ENCODE peak calls at places on chromosomes 11 and 22, in ten cellular contexts. One of them, this sample, is unnamed.

GRCh38 chr11:111285205-111286079 is 12.9 kb upstream of the POU2AF3 start:
- DNase-seq in T-helper 22 cell: no peak
- DNase-seq in kidney tubule cell: no peak
- DNase-seq in renal cortical epithelial cell: no peak
- DNase-seq in GM10248: no peak
- DNase-seq in NCI-H1417: no peak
- DNase-seq in lower leg skin: no peak
- DNase-seq in effector memory CD4-positive, alpha-beta T cell: no peak
- DNase-seq in NCI-H526: no peak
- DNase-seq in activated naive CD4-positive, alpha-beta T cell treated with anti-CD3 and anti-CD28 coated beads, Interleukin-2, amount 10 ng/mL, durations not matched to agents 7 days and 5 days: no peak
- DNase-seq in this sample: no peak

GRCh38 chr11:3152471-3153110 is 12.5 kb downstream of the OSBPL5 start:
- DNase-seq in T-helper 22 cell: no peak
- DNase-seq in kidney tubule cell: no peak
- DNase-seq in renal cortical epithelial cell: no peak
- DNase-seq in GM10248: no peak
- DNase-seq in NCI-H1417: no peak
- DNase-seq in lower leg skin: no peak
- DNase-seq in effector memory CD4-positive, alpha-beta T cell: no peak
- DNase-seq in NCI-H526: no peak
- DNase-seq in activated naive CD4-positive, alpha-beta T cell treated with anti-CD3 and anti-CD28 coated beads, Interleukin-2, amount 10 ng/mL, durations not matched to agents 7 days and 5 days: no peak
- DNase-seq in this sample: no peak

GRCh38 chr11:72441647-72442267 is 7.4 kb upstream of the CLPB start:
- DNase-seq in T-helper 22 cell: no peak
- DNase-seq in kidney tubule cell: no peak
- DNase-seq in renal cortical epithelial cell: no peak
- DNase-seq in GM10248: no peak
- DNase-seq in NCI-H1417: no peak
- DNase-seq in lower leg skin: no peak
- DNase-seq in effector memory CD4-positive, alpha-beta T cell: no peak
- DNase-seq in NCI-H526: no peak
- DNase-seq in activated naive CD4-positive, alpha-beta T cell treated with anti-CD3 and anti-CD28 coated beads, Interleukin-2, amount 10 ng/mL, durations not matched to agents 7 days and 5 days: no peak
- DNase-seq in this sample: no peak

GRCh38 chr22:18983120-18983651 is 47.1 kb upstream of the PRODH start:
- DNase-seq in T-helper 22 cell: no peak
- DNase-seq in kidney tubule cell: no peak
- DNase-seq in renal cortical epithelial cell: no peak
- DNase-seq in GM10248: no peak
- DNase-seq in NCI-H1417: no peak
- DNase-seq in lower leg skin: peak
- DNase-seq in effector memory CD4-positive, alpha-beta T cell: no peak
- DNase-seq in NCI-H526: no peak
- DNase-seq in activated naive CD4-positive, alpha-beta T cell treated with anti-CD3 and anti-CD28 coated beads, Interleukin-2, amount 10 ng/mL, durations not matched to agents 7 days and 5 days: no peak
- DNase-seq in this sample: no peak

GRCh38 chr11:109512249-109512648 is 90.3 kb downstream of the C11orf87 start:
- DNase-seq in T-helper 22 cell: no peak
- DNase-seq in kidney tubule cell: no peak
- DNase-seq in renal cortical epithelial cell: no peak
- DNase-seq in GM10248: no peak
- DNase-seq in NCI-H1417: no peak
- DNase-seq in lower leg skin: no peak
- DNase-seq in effector memory CD4-positive, alpha-beta T cell: no peak
- DNase-seq in NCI-H526: no peak
- DNase-seq in activated naive CD4-positive, alpha-beta T cell treated with anti-CD3 and anti-CD28 coated beads, Interleukin-2, amount 10 ng/mL, durations not matched to agents 7 days and 5 days: no peak
- DNase-seq in this sample: no peak

GRCh38 chr22:24894998-24895397 is 51.5 kb downstream of the LHFPL7 start:
- DNase-seq in T-helper 22 cell: no peak
- DNase-seq in kidney tubule cell: peak
- DNase-seq in renal cortical epithelial cell: peak
- DNase-seq in GM10248: no peak
- DNase-seq in NCI-H1417: peak
- DNase-seq in lower leg skin: peak
- DNase-seq in effector memory CD4-positive, alpha-beta T cell: no peak
- DNase-seq in NCI-H526: peak
- DNase-seq in activated naive CD4-positive, alpha-beta T cell treated with anti-CD3 and anti-CD28 coated beads, Interleukin-2, amount 10 ng/mL, durations not matched to agents 7 days and 5 days: no peak
- DNase-seq in this sample: no peak

GRCh38 chr11:87097582-87097981 is 59.8 kb downstream of the TMEM135 start:
- DNase-seq in T-helper 22 cell: no peak
- DNase-seq in kidney tubule cell: peak
- DNase-seq in renal cortical epithelial cell: peak
- DNase-seq in GM10248: peak
- DNase-seq in NCI-H1417: peak
- DNase-seq in lower leg skin: no peak
- DNase-seq in effector memory CD4-positive, alpha-beta T cell: peak
- DNase-seq in NCI-H526: peak
- DNase-seq in activated naive CD4-positive, alpha-beta T cell treated with anti-CD3 and anti-CD28 coated beads, Interleukin-2, amount 10 ng/mL, durations not matched to agents 7 days and 5 days: peak
- DNase-seq in this sample: no peak

GRCh38 chr11:72752088-72752914 is at the start of gene ARAP1:
- DNase-seq in T-helper 22 cell: peak
- DNase-seq in kidney tubule cell: peak
- DNase-seq in renal cortical epithelial cell: peak
- DNase-seq in GM10248: peak
- DNase-seq in NCI-H1417: peak
- DNase-seq in lower leg skin: peak
- DNase-seq in effector memory CD4-positive, alpha-beta T cell: peak
- DNase-seq in NCI-H526: peak
- DNase-seq in activated naive CD4-positive, alpha-beta T cell treated with anti-CD3 and anti-CD28 coated beads, Interleukin-2, amount 10 ng/mL, durations not matched to agents 7 days and 5 days: peak
- DNase-seq in this sample: peak

GRCh38 chr11:27319065-27319464 is 44.0 kb downstream of the CCDC34 start:
- DNase-seq in T-helper 22 cell: no peak
- DNase-seq in kidney tubule cell: peak
- DNase-seq in renal cortical epithelial cell: peak
- DNase-seq in GM10248: peak
- DNase-seq in NCI-H1417: no peak
- DNase-seq in lower leg skin: no peak
- DNase-seq in effector memory CD4-positive, alpha-beta T cell: no peak
- DNase-seq in NCI-H526: no peak
- DNase-seq in activated naive CD4-positive, alpha-beta T cell treated with anti-CD3 and anti-CD28 coated beads, Interleukin-2, amount 10 ng/mL, durations not matched to agents 7 days and 5 days: no peak
- DNase-seq in this sample: no peak

GRCh38 chr11:77127969-77128691 is at the start of gene MYO7A:
- DNase-seq in T-helper 22 cell: no peak
- DNase-seq in kidney tubule cell: peak
- DNase-seq in renal cortical epithelial cell: no peak
- DNase-seq in GM10248: no peak
- DNase-seq in NCI-H1417: peak
- DNase-seq in lower leg skin: no peak
- DNase-seq in effector memory CD4-positive, alpha-beta T cell: no peak
- DNase-seq in NCI-H526: peak
- DNase-seq in activated naive CD4-positive, alpha-beta T cell treated with anti-CD3 and anti-CD28 coated beads, Interleukin-2, amount 10 ng/mL, durations not matched to agents 7 days and 5 days: no peak
- DNase-seq in this sample: no peak

GRCh38 chr11:35992551-35992950 is 48.7 kb downstream of the LDLRAD3 start:
- DNase-seq in T-helper 22 cell: no peak
- DNase-seq in kidney tubule cell: no peak
- DNase-seq in renal cortical epithelial cell: no peak
- DNase-seq in GM10248: no peak
- DNase-seq in NCI-H1417: no peak
- DNase-seq in lower leg skin: no peak
- DNase-seq in effector memory CD4-positive, alpha-beta T cell: no peak
- DNase-seq in NCI-H526: peak
- DNase-seq in activated naive CD4-positive, alpha-beta T cell treated with anti-CD3 and anti-CD28 coated beads, Interleukin-2, amount 10 ng/mL, durations not matched to agents 7 days and 5 days: no peak
- DNase-seq in this sample: no peak

GRCh38 chr22:29327089-29327764 is 11.7 kb upstream of the RASL10A start:
- DNase-seq in T-helper 22 cell: no peak
- DNase-seq in kidney tubule cell: no peak
- DNase-seq in renal cortical epithelial cell: no peak
- DNase-seq in GM10248: no peak
- DNase-seq in NCI-H1417: no peak
- DNase-seq in lower leg skin: no peak
- DNase-seq in effector memory CD4-positive, alpha-beta T cell: no peak
- DNase-seq in NCI-H526: no peak
- DNase-seq in activated naive CD4-positive, alpha-beta T cell treated with anti-CD3 and anti-CD28 coated beads, Interleukin-2, amount 10 ng/mL, durations not matched to agents 7 days and 5 days: no peak
- DNase-seq in this sample: no peak